ENCODE peak calls at places on chromosomes 5 and 9, in seven cellular contexts. M is WERI-Rb-1, X is cardiac muscle cell, H is neural crest cell, U is activated B cell treated with CpG ODN at 0.5 μM for 24 hours, D is progenitor cell of endocrine pancreas, S is HCT116. Z is an unnamed sample.

GRCh38 chr5:89996892-89997291 is 412.7 kb downstream of the CETN3 start:
- DNase-seq in S (no peak), M (no peak), X (no peak), U (no peak), D (no peak), H (no peak), Z (no peak)

GRCh38 chr5:179165421-179166170 is 105.4 kb downstream of the ZNF354C start:
- DNase-seq in X (no peak), D (no peak), H (no peak), U (no peak), M (peak), S (no peak), Z (no peak)

GRCh38 chr9:1939926-1940368 is 75.2 kb upstream of the SMARCA2 start:
- DNase-seq in H (no peak), X (peak), S (peak), M (peak), U (no peak), D (no peak), Z (peak)

GRCh38 chr5:58904737-58905136 is 321.9 kb downstream of the RAB3C start:
- DNase-seq in U (no peak), H (no peak), D (no peak), S (no peak), M (no peak), X (no peak), Z (no peak)

GRCh38 chr5:153562189-153562588 is 71.7 kb downstream of the GRIA1 start:
- DNase-seq in M (no peak), U (no peak), X (peak), H (no peak), S (no peak), D (no peak), Z (no peak)

GRCh38 chr9:72415163-72415562 is 50.2 kb upstream of the ZFAND5 start:
- DNase-seq in U (no peak), M (no peak), X (no peak), S (no peak), D (no peak), H (no peak), Z (peak)

GRCh38 chr9:112007575-112008240 is 111.1 kb downstream of the UGCG start:
- DNase-seq in X (no peak), U (no peak), M (peak), S (peak), D (no peak), H (no peak), Z (no peak)

GRCh38 chr9:88574993-88575392 is 40.0 kb downstream of the NXNL2 start:
- DNase-seq in U (no peak), M (no peak), H (no peak), S (no peak), X (peak), D (no peak), Z (no peak)

GRCh38 chr9:97880336-97880735 is 27.3 kb downstream of the FOXE1 start:
- DNase-seq in S (no peak), U (no peak), M (no peak), D (no peak), H (no peak), X (peak), Z (no peak)

DNA sequence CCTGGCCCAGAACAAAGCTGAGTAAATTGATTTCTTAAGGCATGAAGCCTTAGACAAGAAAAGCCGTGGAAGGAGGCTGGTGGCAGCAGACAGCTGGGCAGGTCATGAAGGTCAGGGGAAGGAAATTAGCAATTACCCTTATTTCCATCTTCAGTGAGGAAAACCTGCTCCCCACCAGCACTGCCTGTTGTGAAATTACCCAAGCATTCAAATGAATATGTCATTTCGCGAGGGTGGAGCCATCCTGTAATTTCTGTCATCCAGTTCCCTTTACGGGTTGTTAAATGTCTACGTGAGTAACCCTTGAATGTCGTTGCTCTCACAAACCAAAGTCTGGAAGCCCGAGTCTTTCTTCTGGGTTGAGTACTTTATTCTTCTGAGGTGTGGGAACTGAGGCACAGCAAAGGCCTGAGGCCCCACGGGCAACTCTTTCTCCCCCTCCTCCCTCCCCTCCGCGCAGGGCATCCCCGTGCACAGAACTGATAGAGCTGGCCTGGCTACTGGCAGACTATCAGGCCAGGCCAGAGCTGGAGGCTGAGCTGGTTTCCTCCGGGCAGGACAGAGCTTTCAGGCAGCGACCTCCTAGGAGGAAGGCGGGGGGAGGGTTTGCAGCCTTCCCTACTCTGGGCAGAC is 22.0 kb upstream of the AK3 start:
- DNase-seq in M (no peak), X (peak), S (no peak), U (no peak), H (peak), D (no peak), Z (peak)
- TF ChIP-seq CTCF in M (no peak), X (no peak), S (no peak), U (no peak), H (peak), D (no peak), Z (no peak)

DNA sequence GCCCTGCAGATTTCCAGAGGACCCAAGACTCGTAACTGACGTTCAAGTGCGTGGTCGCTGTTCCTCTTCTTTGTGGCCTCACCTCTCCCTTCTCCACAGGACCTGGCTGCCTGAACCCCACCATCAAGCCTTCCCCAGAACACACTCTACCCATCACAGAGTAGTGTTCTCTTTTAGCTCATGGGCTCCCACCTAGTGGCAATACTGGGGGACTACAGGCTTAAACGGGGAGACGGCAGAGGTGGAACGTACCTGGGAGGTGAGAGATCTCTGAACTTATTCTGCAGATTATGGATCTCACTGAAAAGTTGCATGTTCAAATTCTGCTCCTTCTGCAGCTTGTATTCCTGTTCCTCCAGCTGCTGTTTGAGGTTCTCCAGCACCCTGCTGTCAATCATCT is 140.8 kb downstream of the CDK5RAP2 start:
- DNase-seq in S (no peak), H (no peak), X (peak), M (peak), U (no peak), D (no peak), Z (no peak)
- TF ChIP-seq CTCF in S (peak), H (peak), X (peak), M (peak), U (no peak), D (peak), Z (peak)

GRCh38 chr9:93099551-93100264 is 3.7 kb downstream of the CARD19 start:
- DNase-seq in M (no peak), X (no peak), D (no peak), S (no peak), U (no peak), H (no peak), Z (no peak)
- TF ChIP-seq CTCF in M (no peak), X (no peak), D (no peak), S (no peak), U (no peak), H (no peak), Z (no peak)

GRCh38 chr5:97501286-97501964 is 318.4 kb upstream of the RIOK2 start:
- DNase-seq in M (no peak), S (no peak), U (no peak), D (no peak), H (no peak), X (no peak), Z (no peak)
- TF ChIP-seq CTCF in M (no peak), S (no peak), U (no peak), D (no peak), H (no peak), X (no peak), Z (no peak)

GRCh38 chr5:103385722-103386121 is 127.2 kb downstream of the MACIR start:
- DNase-seq in M (no peak), D (no peak), H (no peak), U (no peak), X (no peak), S (no peak), Z (no peak)
- TF ChIP-seq CTCF in M (peak), D (no peak), H (no peak), U (no peak), X (peak), S (peak), Z (no peak)

Z was measured in GM10248.